ENCODE peak calls at places on chromosomes 12 and 14, in nine cellular contexts. K, L, T, B, D, F, O, R and Z are unnamed samples.
A peak's percentile ranks its signal among the peaks of the same experiment; 100 is the strongest.

GRCh38 chr14:99602788-99603415 is 1.1 kb downstream of the CCDC85C start:
- DNase-seq in L (no peak), B (no peak), K (no peak), F (no peak), R (no peak), D (no peak), O (no peak), T (no peak), Z (no peak)

GRCh38 chr14:39023939-39024871 is 78.8 kb downstream of the SEC23A start:
- DNase-seq in R (no peak), L (no peak), T (no peak), F (no peak), D (no peak), B (no peak), K (no peak), O (no peak), Z (no peak)

GRCh38 chr14:59206892-59207291 is 18.4 kb downstream of the DAAM1 start:
- DNase-seq in F (no peak), K (no peak), D (no peak), L (no peak), T (no peak), R (no peak), B (no peak), O (no peak), Z (no peak)

GRCh38 chr12:3795800-3796133 is 42.9 kb upstream of the CRACR2A start:
- DNase-seq in T (no peak), D (no peak), R (no peak), L (no peak), K (no peak), O (no peak), F (no peak), B (no peak), Z (no peak)

GRCh38 chr12:11941601-11942360 is 129.0 kb upstream of the BCL2L14 start:
- DNase-seq in R (no peak), B (no peak), T (no peak), F (no peak), O (peak; percentile 72), L (no peak), K (no peak), D (no peak), Z (no peak)

GRCh38 chr12:88577537-88577936 is 2.7 kb downstream of the KITLG start:
- DNase-seq in B (no peak), F (peak; percentile 52), D (no peak), R (no peak), O (no peak), T (no peak), L (no peak), K (no peak), Z (no peak)

GRCh38 chr14:70654609-70655008 is 12.9 kb downstream of the TTC9 start:
- DNase-seq in B (no peak), O (no peak), L (no peak), R (no peak), D (no peak), F (no peak), K (no peak), T (no peak), Z (no peak)

GRCh38 chr14:30283822-30284446 is 275.0 kb upstream of the G2E3 start:
- DNase-seq in F (peak; percentile 70), K (no peak), L (no peak), R (no peak), T (peak; percentile 19), O (peak; percentile 38), B (no peak), D (peak; percentile 41), Z (no peak)

GRCh38 chr14:73008501-73008900 is 18.4 kb downstream of the ZFYVE1 start:
- DNase-seq in T (no peak), D (no peak), B (no peak), K (no peak), L (no peak), F (no peak), R (no peak), O (no peak), Z (no peak)

GRCh38 chr12:46373303-46374182 is 970 bp upstream of the SLC38A2 start:
- DNase-seq in B (no peak), L (peak; percentile 17), F (no peak), T (peak; percentile 67), R (peak; percentile 43), O (peak; percentile 48), K (peak; percentile 16), D (peak; percentile 21), Z (no peak)

GRCh38 chr12:131726-132465 is 65.3 kb downstream of the IQSEC3 start:
- DNase-seq in K (no peak), R (no peak), B (no peak), T (no peak), O (no peak), L (no peak), F (no peak), D (no peak), Z (no peak)

GRCh38 chr12:124352839-124353238 is 57.9 kb downstream of the RFLNA start:
- DNase-seq in F (peak; percentile 99), R (no peak), T (peak; percentile 79), L (no peak), K (no peak), D (peak; percentile 66), O (no peak), B (no peak), Z (no peak)

GRCh38 chr14:65479386-65479785 is 66.9 kb downstream of the FUT8 start:
- DNase-seq in K (no peak), F (no peak), L (no peak), R (no peak), D (no peak), T (no peak), O (no peak), B (no peak), Z (no peak)